ENCODE peak calls at places on chromosomes 6 and 20, in seven cellular contexts. I is esophagus squamous epithelium, U is transverse colon, O is thoracic aorta, G is GM12865, C is fibroblast of lung, K is sigmoid colon. E is an unnamed sample.

GRCh38 chr20:54189630-54190029 is 15.8 kb upstream of the CYP24A1 start:
- DNase-seq in I (no peak), U (no peak), O (no peak), G (no peak), C (no peak), K (no peak), E (no peak)

GRCh38 chr20:47352332-47353223 is 3.9 kb downstream of the ZMYND8 start:
- DNase-seq in I (no peak), U (peak; percentile 32), O (no peak), G (peak; percentile 36), C (peak; percentile 70), K (no peak), E (no peak)

GRCh38 chr6:100482698-100483097 is 18.0 kb upstream of the SIM1 start:
- DNase-seq in I (no peak), U (no peak), O (no peak), G (no peak), C (no peak), K (no peak), E (no peak)

GRCh38 chr6:131183427-131184095 is 48.3 kb downstream of the AKAP7 start:
- DNase-seq in I (no peak), U (no peak), O (no peak), G (no peak), C (no peak), K (no peak), E (no peak)

GRCh38 chr6:151690768-151691562 is 116.5 kb upstream of the ESR1 start:
- DNase-seq in I (no peak), U (no peak), O (no peak), G (peak; percentile 83), C (peak; percentile 23), K (no peak), E (peak; percentile 83)

GRCh38 chr20:47815416-47815806 is 30.1 kb upstream of the SULF2 start:
- DNase-seq in I (no peak), U (no peak), O (no peak), G (no peak), C (no peak), K (no peak), E (no peak)

GRCh38 chr6:168007592-168008338 is 10.3 kb downstream of the KIF25 start:
- DNase-seq in I (no peak), U (no peak), O (no peak), G (no peak), C (peak; percentile 100), K (no peak), E (peak; percentile 100)

GRCh38 chr20:55456316-55456940 is 548.9 kb downstream of the CBLN4 start:
- DNase-seq in I (no peak), U (no peak), O (no peak), G (no peak), C (no peak), K (no peak), E (no peak)

GRCh38 chr6:11575408-11576033 is 38.0 kb downstream of the TMEM170B start:
- DNase-seq in I (no peak), U (peak; percentile 57), O (no peak), G (peak; percentile 87), C (peak; percentile 73), K (peak; percentile 77), E (peak; percentile 86)

GRCh38 chr20:46548688-46549087 is 1.8 kb downstream of the OCSTAMP start:
- DNase-seq in I (no peak), U (no peak), O (no peak), G (no peak), C (no peak), K (no peak), E (no peak)

GRCh38 chr20:57514273-57514751 is 10.6 kb downstream of the CTCFL start:
- DNase-seq in I (no peak), U (peak; percentile 79), O (no peak), G (peak; percentile 54), C (peak; percentile 52), K (peak; percentile 90), E (peak; percentile 77)

GRCh38 chr6:150876598-150876997 is 11.1 kb downstream of the MTHFD1L start:
- DNase-seq in I (no peak), U (peak; percentile 44), O (peak; percentile 33), G (no peak), C (peak; percentile 68), K (peak; percentile 85), E (no peak)

GRCh38 chr6:39206250-39206721 is 23.0 kb downstream of the KCNK5 start:
- DNase-seq in I (no peak), U (no peak), O (no peak), G (peak; percentile 24), C (no peak), K (no peak), E (no peak)

GRCh38 chr6:13548500-13549210 is 25.7 kb upstream of the SIRT5 start:
- DNase-seq in I (no peak), U (no peak), O (no peak), G (no peak), C (no peak), K (no peak), E (no peak)

DNA sequence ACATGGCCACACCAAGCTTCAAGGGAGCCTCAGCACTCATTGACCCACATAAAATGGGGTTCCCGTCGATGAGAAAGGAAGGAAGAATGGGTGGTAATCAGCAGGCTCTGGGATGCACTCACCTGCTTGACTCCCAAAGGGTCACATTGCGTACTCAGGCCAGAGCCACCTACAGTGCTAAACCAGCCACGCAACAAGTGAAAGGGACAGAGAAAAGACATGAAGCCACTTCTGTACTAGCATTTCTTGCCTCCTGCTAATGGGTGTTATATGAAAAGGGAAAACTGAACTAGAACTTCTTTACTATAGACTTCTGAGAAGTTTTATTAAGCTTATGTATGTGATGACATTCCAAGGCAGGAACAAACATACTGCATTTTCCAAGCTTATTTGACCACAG is 95.9 kb upstream of the GCM1 start:
- DNase-seq in I (no peak), U (no peak), O (no peak), G (no peak), C (no peak), K (no peak), E (no peak)
- H3K4me3 ChIP-seq in I (no peak overlapping the region), U (no peak overlapping the region), O (no peak overlapping the region), G (no peak overlapping the region), C (no peak overlapping the region), K (no peak overlapping the region), E (no peak overlapping the region)

DNA sequence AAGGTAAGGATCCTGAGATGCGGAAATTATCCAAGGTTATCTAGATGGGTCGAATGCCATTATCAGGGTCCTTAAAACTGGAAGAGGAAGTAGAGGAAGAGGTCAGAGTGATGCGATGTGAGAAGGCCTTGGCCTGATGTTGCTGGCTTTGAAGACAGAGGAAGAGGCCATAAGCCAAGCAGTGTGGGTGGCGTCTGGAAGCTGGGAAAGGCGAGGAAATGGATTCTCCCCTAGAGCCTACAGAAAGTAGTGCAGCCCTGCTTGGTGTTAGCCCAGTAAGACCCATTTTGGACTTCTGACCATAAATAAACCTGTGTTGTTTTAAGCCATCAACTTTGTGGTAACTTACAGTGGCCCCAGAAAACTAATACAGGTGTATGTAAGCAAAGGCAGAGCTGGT is 2.0 kb downstream of the SRXN1 start:
- DNase-seq in I (no peak), U (no peak), O (no peak), G (no peak), C (no peak), K (no peak), E (no peak)
- TF ChIP-seq CTCF in I (no peak), U (no peak), O (no peak), G (no peak), C (no peak), K (no peak), E (peak; percentile 20)

GRCh38 chr6:28258877-28259777 is at the start of gene NKAPL:
- DNase-seq in I (no peak), U (peak; percentile 66), O (peak; percentile 43), G (peak; percentile 57), C (peak; percentile 67), K (peak; percentile 93), E (peak; percentile 52)
- H3K4me3 ChIP-seq in I (peak within 1 kb of the TSS; percentile 14), U (peak within 1 kb of the TSS; percentile 33), O (peak within 1 kb of the TSS; percentile 74), G (peak within 1 kb of the TSS; percentile 0), C (peak within 1 kb of the TSS; percentile 57), K (peak within 1 kb of the TSS; percentile 52), E (peak within 1 kb of the TSS; percentile 42)

DNA sequence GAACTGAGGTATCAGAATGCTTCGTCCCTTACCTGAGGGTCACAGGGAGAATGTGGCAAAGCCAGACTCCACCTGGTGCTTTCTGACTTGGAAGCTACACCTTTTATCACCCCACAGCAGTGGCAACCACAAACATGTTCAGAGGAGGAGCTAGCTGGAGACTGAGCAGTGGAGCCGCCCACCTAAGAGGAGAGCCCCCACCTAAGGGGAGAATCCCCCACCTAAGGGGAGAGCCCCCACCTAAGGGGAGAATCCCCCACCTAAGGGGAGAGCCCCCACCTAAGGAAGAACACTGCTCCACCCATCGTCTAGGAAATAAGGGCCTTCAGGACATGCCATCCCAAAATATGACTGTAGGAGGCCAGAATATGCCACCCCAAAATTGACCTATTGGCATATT is 4.0 kb downstream of the SLC52A3 start:
- DNase-seq in I (no peak), U (no peak), O (no peak), G (no peak), C (no peak), K (no peak), E (no peak)
- TF ChIP-seq CTCF in I (no peak), U (no peak), O (no peak), G (no peak), C (no peak), K (no peak), E (no peak)

DNA sequence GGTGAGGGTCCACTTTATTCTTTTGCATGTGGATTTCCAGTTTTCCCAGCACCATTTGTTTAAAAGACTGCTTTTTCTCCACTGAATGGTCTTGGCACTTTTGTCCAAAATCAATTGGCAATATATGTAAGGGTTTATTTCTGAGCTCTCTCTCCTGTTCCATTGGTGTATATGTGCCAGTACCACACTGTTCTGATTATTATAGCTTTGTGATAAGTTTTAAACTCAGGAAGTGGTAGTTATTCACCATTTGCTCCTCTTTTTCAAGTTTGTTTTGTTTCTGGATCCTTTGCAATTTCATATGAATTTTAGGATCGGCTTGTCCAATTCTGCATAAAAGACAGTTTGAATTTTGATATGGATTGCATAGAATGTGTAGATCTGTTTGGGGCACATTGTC is 4.4 kb downstream of the ZGPAT start:
- DNase-seq in I (no peak), U (no peak), O (no peak), G (no peak), C (no peak), K (no peak), E (no peak)
- H3K4me3 ChIP-seq in I (no peak overlapping the region), U (no peak overlapping the region), O (no peak overlapping the region), G (no peak overlapping the region), C (no peak overlapping the region), K (no peak overlapping the region), E (no peak overlapping the region)

DNA sequence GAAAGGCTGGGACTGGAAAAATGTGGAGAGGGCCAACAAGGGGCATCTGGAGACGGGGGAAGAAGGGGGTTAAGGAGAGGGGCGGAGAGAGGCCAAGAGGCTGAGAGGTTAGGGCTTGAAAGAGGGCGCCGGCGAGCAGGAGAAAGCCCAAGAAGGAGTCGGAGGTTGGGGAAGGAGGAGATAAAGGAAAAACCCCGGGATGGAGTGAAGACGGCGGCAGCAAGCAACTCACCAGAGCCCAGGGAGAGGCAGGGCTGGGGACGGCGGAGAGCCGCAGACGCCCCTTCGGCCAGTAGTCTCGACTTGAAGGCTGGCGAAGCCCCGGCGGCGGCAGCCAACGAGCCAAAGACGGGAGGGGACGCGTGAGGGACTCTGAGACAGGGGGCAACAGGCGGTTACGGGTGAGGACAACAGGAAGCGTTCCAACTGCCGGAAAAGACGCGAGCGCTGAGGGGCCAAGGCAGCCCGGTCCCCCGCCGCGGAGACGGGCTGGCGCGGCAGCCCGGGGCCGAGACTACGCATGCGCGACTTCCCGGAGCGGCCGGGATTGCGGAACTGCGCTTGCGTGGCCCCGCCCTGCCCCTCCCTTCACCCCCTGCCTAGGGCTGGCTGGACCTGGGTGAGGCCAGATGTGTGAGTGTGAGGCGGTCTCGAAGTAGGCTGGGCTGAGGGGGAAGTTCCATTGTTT is at the start of gene STK38:
- DNase-seq in I (peak; percentile 35), U (peak; percentile 97), O (peak; percentile 52), G (peak; percentile 94), C (peak; percentile 79), K (peak; percentile 96), E (peak; percentile 89)
- TF ChIP-seq CTCF in I (no peak), U (no peak), O (no peak), G (peak; percentile 5), C (peak; percentile 2), K (no peak), E (peak; percentile 2)

GRCh38 chr20:49284818-49285217 is 7.0 kb upstream of the ZNFX1 start:
- DNase-seq in I (no peak), U (no peak), O (no peak), G (peak; percentile 37), C (no peak), K (no peak), E (no peak)
- H3K4me3 ChIP-seq in I (no peak overlapping the region), U (no peak overlapping the region), O (no peak overlapping the region), G (peak overlapping the region; percentile 16), C (no peak overlapping the region), K (no peak overlapping the region), E (no peak overlapping the region)